ENCODE peak calls at places on chromosomes 6 and 20, in four cellular contexts. T is adrenal gland, V is IMR-90, F is tibial nerve. B is an unnamed sample.

GRCh38 chr6:75450903-75451302 is 42.7 kb downstream of the FILIP1 start:
- DNase-seq in T (no peak), V (no peak), F (no peak), B (no peak)

GRCh38 chr20:25750765-25751696 is 54.4 kb upstream of the ZNF337 start:
- DNase-seq in T (peak; percentile 67), V (peak; percentile 28), F (no peak), B (no peak)

GRCh38 chr20:35297153-35297552 is 4.9 kb upstream of the FAM83C start:
- DNase-seq in T (no peak), V (no peak), F (no peak), B (no peak)

GRCh38 chr20:5221078-5221430 is 94.2 kb downstream of the CDS2 start:
- DNase-seq in T (no peak), V (no peak), F (no peak), B (no peak)

GRCh38 chr20:57169162-57169561 is 97.3 kb downstream of the BMP7 start:
- DNase-seq in T (no peak), V (no peak), F (no peak), B (no peak)

GRCh38 chr20:2301164-2301622 is 5.4 kb downstream of the TGM3 start:
- DNase-seq in T (peak; percentile 59), V (no peak), F (peak; percentile 32), B (no peak)

GRCh38 chr6:113690255-113690956 is 166.7 kb upstream of the MARCKS start:
- DNase-seq in T (no peak), V (peak; percentile 94), F (no peak), B (no peak)

GRCh38 chr20:34522969-34523871 is 7.0 kb downstream of the DYNLRB1 start:
- DNase-seq in T (peak; percentile 66), V (peak; percentile 81), F (peak; percentile 28), B (peak; percentile 81)

GRCh38 chr6:2725999-2726567 is 24.6 kb downstream of the MYLK4 start:
- DNase-seq in T (peak; percentile 30), V (peak; percentile 78), F (no peak), B (no peak)

GRCh38 chr6:90413396-90413795 is 116.8 kb upstream of the BACH2 start:
- DNase-seq in T (no peak), V (no peak), F (no peak), B (no peak)

DNA sequence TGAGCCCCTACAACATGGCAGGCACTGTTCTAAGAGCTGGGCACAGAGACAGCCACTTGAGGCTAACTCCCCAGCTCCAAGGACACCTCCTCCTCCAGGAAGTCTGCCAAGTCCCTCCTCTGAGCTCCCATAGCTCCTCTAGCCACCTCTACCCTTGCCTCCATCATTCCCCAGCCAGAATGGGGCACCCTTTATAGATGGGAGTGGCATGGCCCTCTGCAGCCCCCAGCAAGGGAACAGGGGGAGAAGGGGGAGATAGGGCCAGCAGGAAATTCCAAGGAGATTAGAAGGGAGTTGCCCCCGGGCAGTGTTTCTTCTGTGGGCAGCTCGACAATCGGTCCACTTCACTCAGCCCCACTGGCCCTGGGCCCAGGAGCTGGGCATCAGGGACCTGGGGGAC is 19.7 kb upstream of the TLDC2 start:
- DNase-seq in T (peak; percentile 75), V (no peak), F (no peak), B (no peak)
- TF ChIP-seq POLR2A in T (no peak), V (no peak), F (no peak), B (no peak)

GRCh38 chr6:127391019-127391974 is 47.9 kb upstream of the ECHDC1 start:
- DNase-seq in T (no peak), V (no peak), F (no peak), B (no peak)
- TF ChIP-seq POLR2A in T (no peak), V (no peak), F (no peak), B (no peak)

GRCh38 chr6:29730575-29731126 is 7.4 kb downstream of the HLA-F start:
- DNase-seq in T (no peak), V (no peak), F (no peak), B (no peak)

GRCh38 chr6:29727637-29728036 is 4.4 kb downstream of the HLA-F start:
- DNase-seq in T (no peak), V (no peak), F (no peak), B (no peak)

GRCh38 chr6:29729774-29730328 is 6.6 kb downstream of the HLA-F start:
- DNase-seq in T (no peak), V (no peak), F (no peak), B (no peak)

GRCh38 chr6:29726795-29727194 is 3.6 kb downstream of the HLA-F start:
- DNase-seq in T (no peak), V (no peak), F (no peak), B (no peak)

DNA sequence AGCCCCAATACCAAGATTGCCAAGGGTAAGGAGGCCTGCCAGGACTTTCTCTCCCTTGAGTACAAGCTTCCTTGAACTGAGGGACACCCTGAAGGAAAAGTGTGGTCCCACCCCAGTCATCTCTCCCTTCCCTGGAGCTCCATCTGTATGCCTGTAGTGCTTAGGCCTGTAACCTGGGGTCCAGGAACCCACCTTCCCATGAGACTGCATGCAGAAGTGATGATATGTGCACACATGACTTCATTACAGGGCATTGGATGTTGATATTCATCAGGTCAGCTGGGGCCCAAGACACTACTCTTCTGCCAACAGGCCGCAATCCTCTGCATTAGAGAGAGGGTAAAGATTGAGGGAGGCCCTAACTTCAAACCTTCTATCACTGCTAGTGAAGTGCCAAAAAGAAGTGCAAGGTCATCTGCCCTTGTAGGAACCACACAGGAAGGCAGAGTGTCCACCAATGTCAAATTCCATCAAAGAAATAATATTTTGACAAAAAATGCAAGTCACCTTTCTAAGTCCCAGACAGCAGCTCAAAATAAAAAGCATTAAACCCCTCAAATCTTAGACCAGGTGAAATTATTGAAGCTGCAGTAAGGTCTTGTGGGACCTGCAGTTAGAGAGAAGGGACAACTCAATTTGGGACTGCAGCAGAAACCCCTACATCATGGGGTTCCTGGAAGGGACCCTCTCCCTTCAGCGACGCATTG is 5.1 kb downstream of the HLA-F start:
- DNase-seq in T (no peak), V (no peak), F (no peak), B (no peak)
- TF ChIP-seq POLR2A in T (no peak), V (no peak), F (no peak), B (no peak)

GRCh38 chr6:39214120-39214813 is 15.0 kb downstream of the KCNK5 start:
- DNase-seq in T (no peak), V (no peak), F (no peak), B (no peak)
- TF ChIP-seq POLR2A in T (no peak), V (no peak), F (no peak), B (no peak)

GRCh38 chr20:20711413-20711812 is 1.0 kb downstream of the RALGAPA2 start:
- DNase-seq in T (no peak), V (no peak), F (no peak), B (no peak)
- TF ChIP-seq POLR2A in T (no peak), V (no peak), F (no peak), B (no peak)

GRCh38 chr20:63979549-63980316 is at the start of gene SAMD10:
- DNase-seq in T (no peak), V (peak; percentile 53), F (peak; percentile 12), B (no peak)

GRCh38 chr20:63980317-63980805 is 571 bp upstream of the PRPF6 start:
- DNase-seq in T (no peak), V (no peak), F (no peak), B (no peak)

GRCh38 chr20:63982937-63983336 is 2.0 kb downstream of the PRPF6 start:
- DNase-seq in T (no peak), V (no peak), F (no peak), B (no peak)

GRCh38 chr20:63979221-63979548 is 257 bp downstream of the SAMD10 start:
- DNase-seq in T (no peak), V (no peak), F (no peak), B (no peak)

DNA sequence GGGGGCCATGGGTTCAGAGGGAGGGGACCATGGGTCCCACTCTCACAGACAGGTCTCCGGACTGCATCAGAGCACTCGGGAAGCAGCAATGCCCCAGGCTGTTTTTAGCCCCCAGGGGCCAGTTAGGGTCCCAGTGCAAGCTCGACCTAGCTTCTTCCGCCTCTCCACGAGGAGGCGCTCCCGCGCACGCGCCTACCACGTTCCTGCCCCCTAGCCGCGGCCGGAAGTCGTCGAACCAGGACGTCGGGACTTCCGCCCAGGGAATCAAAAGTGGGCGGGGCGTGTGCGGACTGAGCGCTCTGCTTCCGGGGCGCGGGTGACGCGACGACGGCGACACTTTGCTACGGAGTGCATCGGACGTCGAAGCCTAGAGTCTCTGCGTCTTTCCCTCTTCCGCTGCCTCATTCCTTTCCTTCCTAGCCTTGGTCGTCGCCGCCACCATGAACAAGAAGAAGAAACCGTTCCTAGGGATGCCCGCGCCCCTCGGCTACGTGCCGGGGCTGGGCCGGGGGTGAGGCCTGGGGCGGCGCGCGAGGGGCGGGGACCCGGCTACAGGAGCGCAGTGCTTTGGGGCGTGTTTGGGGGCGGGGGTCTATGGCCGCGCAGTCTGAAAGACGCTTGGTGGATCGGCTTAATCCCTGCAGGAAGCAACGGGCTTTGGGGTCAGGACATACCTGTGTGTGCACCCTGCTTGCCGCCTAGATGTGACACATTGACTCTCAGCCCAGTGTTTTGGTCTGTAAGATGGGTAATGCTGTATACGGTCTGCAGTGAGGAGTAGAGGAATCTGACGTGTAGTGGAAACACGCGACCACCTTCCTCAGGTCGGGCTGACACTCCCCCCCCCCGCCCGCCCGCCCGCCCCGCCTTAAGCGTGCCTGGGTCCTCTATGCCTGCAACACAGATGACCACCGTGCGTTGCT is at the start of gene PRPF6:
- DNase-seq in T (peak; percentile 96), V (peak; percentile 92), F (peak; percentile 83), B (peak; percentile 94)
- TF ChIP-seq POLR2A in T (peak; percentile 62), V (peak; percentile 80), F (peak; percentile 24), B (peak; percentile 87)

DNA sequence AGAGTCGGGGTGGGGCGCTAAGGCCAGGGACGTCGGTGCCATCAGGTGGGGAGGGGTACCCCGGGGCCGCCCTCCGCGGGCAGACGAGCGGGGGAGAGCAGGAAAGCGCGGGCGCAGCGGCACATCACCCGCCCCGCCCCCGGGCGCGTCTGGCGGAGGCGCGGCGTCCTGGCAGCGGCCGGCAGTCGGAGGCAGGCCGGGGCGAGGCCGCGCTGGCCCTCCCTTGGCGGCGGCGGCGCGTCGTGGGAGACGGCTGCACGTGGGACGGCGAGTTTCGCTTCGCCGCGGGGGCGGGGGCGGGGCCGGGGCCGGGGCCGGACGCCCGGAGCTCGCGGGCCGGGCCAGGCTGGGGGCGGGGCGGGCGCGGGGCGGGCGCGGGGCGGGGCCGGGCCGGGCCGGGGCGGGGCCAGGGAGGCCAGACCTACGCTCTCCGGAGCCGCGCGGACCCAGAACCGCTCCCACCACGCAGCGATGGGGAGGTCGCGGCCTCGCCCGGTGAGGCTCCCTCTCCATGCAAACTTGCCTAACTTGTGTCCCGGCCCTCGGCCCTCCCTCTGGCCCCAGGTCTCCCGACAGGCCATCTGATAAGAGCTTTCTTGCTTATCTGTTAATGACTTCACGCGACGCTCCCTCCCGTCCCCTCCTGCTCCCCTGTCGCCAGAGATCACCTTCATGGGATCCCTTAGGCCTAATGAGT is 12.5 kb downstream of the ITPR3 start:
- DNase-seq in T (peak; percentile 70), V (peak; percentile 27), F (no peak), B (no peak)
- TF ChIP-seq POLR2A in T (no peak), V (no peak), F (no peak), B (no peak)

DNA sequence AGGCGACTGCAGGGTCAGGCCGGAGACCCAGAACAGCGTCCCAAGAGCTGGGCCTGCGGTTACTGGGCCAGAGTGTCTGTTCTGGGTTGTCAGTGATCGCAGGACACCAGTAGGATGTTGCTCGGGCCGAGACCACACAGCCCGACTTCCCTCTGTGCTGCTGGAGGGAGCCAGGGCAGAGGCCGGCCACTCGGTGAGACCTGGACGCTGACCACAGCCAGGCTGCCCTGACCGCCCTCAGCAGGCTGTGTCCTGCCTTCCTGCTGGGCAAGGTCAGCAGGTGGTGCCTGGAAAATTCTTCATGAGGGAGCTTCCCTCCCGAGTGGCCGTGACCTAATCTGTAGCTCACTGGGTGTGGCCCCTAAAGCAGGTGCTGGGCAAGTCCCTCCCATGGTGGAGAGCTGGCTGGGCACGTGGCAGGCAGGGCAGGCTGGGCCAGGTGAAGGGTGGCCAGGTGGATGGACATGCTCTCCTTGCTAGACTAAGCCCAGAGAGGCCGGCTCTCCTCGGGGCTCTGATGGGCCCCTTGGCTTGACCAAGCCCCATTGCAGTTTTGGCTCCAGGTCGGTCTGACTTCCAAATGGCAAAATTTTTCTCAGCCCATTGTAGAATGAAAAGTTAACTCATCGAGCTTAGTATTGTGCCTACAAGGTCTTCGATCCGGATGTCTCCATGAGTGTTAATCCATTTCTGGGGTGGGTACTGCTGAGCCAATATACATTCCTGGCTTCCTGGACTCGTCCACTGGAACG is 1.9 kb downstream of the SLCO4A1 start:
- DNase-seq in T (no peak), V (no peak), F (no peak), B (no peak)
- TF ChIP-seq POLR2A in T (no peak), V (no peak), F (no peak), B (no peak)

B was measured in H1.